ENCODE peak calls at places on chromosomes 1 and 21, in seven cellular contexts. One of them, this sample, is unnamed.

GRCh38 chr1:94325379-94326302 is 88.3 kb upstream of the ARHGAP29 start:
- DNase-seq in K562: no peak
- DNase-seq in HCT116: peak; percentile 92
- DNase-seq in H1: no peak
- DNase-seq in SK-N-SH: no peak
- DNase-seq in GM12878: no peak
- DNase-seq in HepG2: peak; percentile 75
- DNase-seq in this sample: no peak

GRCh38 chr1:210800756-210801155 is 333.2 kb downstream of the KCNH1 start:
- DNase-seq in H1: no peak
- DNase-seq in HCT116: no peak
- DNase-seq in GM12878: no peak
- DNase-seq in HepG2: no peak
- DNase-seq in SK-N-SH: no peak
- DNase-seq in K562: no peak
- DNase-seq in this sample: no peak

GRCh38 chr21:39094847-39095525 is 88.3 kb downstream of the PSMG1 start:
- DNase-seq in H1: no peak
- DNase-seq in SK-N-SH: no peak
- DNase-seq in GM12878: no peak
- DNase-seq in HepG2: peak; percentile 99
- DNase-seq in K562: peak; percentile 37
- DNase-seq in HCT116: no peak
- DNase-seq in this sample: no peak

GRCh38 chr1:243924188-243924587 is 74.1 kb upstream of the AKT3 start:
- DNase-seq in GM12878: no peak
- DNase-seq in HepG2: no peak
- DNase-seq in SK-N-SH: no peak
- DNase-seq in K562: no peak
- DNase-seq in HCT116: no peak
- DNase-seq in H1: no peak
- DNase-seq in this sample: no peak

GRCh38 chr1:228899421-228899956 is 164.2 kb downstream of the RHOU start:
- DNase-seq in HCT116: no peak
- DNase-seq in K562: no peak
- DNase-seq in H1: peak; percentile 39
- DNase-seq in HepG2: no peak
- DNase-seq in SK-N-SH: peak; percentile 49
- DNase-seq in GM12878: no peak
- DNase-seq in this sample: no peak

GRCh38 chr1:35390600-35391494 is 122.3 kb downstream of the ZMYM4 start:
- DNase-seq in HepG2: no peak
- DNase-seq in H1: peak; percentile 58
- DNase-seq in K562: peak; percentile 16
- DNase-seq in HCT116: no peak
- DNase-seq in GM12878: no peak
- DNase-seq in SK-N-SH: no peak
- DNase-seq in this sample: no peak

GRCh38 chr1:18485227-18485626 is 4.5 kb downstream of the KLHDC7A start:
- DNase-seq in GM12878: no peak
- DNase-seq in HepG2: peak; percentile 21
- DNase-seq in H1: no peak
- DNase-seq in K562: no peak
- DNase-seq in SK-N-SH: no peak
- DNase-seq in HCT116: no peak
- DNase-seq in this sample: no peak

GRCh38 chr21:45334134-45334533 is 46.4 kb upstream of the POFUT2 start:
- DNase-seq in HepG2: no peak
- DNase-seq in H1: no peak
- DNase-seq in HCT116: no peak
- DNase-seq in GM12878: no peak
- DNase-seq in SK-N-SH: no peak
- DNase-seq in K562: no peak
- DNase-seq in this sample: no peak

GRCh38 chr1:51697160-51697559 is 80.3 kb downstream of the OSBPL9 start:
- DNase-seq in SK-N-SH: no peak
- DNase-seq in H1: no peak
- DNase-seq in HCT116: no peak
- DNase-seq in GM12878: no peak
- DNase-seq in HepG2: no peak
- DNase-seq in K562: no peak
- DNase-seq in this sample: no peak

GRCh38 chr1:206909167-206909882 is 12.1 kb downstream of the IL24 start:
- DNase-seq in HCT116: no peak
- DNase-seq in GM12878: no peak
- DNase-seq in K562: peak; percentile 77
- DNase-seq in HepG2: no peak
- DNase-seq in SK-N-SH: peak; percentile 82
- DNase-seq in H1: peak; percentile 84
- DNase-seq in this sample: no peak

GRCh38 chr1:212782422-212783154 is 9.0 kb downstream of the NSL1 start:
- DNase-seq in H1: no peak
- DNase-seq in K562: no peak
- DNase-seq in GM12878: no peak
- DNase-seq in HepG2: peak; percentile 3
- DNase-seq in HCT116: no peak
- DNase-seq in SK-N-SH: peak; percentile 41
- DNase-seq in this sample: no peak

GRCh38 chr1:209590405-209590804 is 6.9 kb downstream of the CAMK1G start:
- DNase-seq in SK-N-SH: peak; percentile 72
- DNase-seq in K562: peak; percentile 33
- DNase-seq in HCT116: no peak
- DNase-seq in HepG2: peak; percentile 19
- DNase-seq in GM12878: no peak
- DNase-seq in H1: peak; percentile 52
- DNase-seq in this sample: no peak

GRCh38 chr21:34813266-34813886 is 144.6 kb downstream of the CLIC6 start:
- DNase-seq in HepG2: no peak
- DNase-seq in HCT116: no peak
- DNase-seq in K562: no peak
- DNase-seq in GM12878: no peak
- DNase-seq in SK-N-SH: no peak
- DNase-seq in H1: no peak
- DNase-seq in this sample: no peak

GRCh38 chr1:56223962-56224361 is 355.4 kb downstream of the PLPP3 start:
- DNase-seq in SK-N-SH: no peak
- DNase-seq in HCT116: no peak
- DNase-seq in HepG2: no peak
- DNase-seq in K562: no peak
- DNase-seq in H1: no peak
- DNase-seq in GM12878: no peak
- DNase-seq in this sample: no peak

GRCh38 chr21:45379901-45380330 is 25.0 kb upstream of the COL18A1 start:
- DNase-seq in HepG2: no peak
- DNase-seq in GM12878: no peak
- DNase-seq in K562: no peak
- DNase-seq in SK-N-SH: no peak
- DNase-seq in H1: no peak
- DNase-seq in HCT116: no peak
- DNase-seq in this sample: no peak

GRCh38 chr1:27606708-27607238 is 2.8 kb upstream of the AHDC1 start:
- DNase-seq in HepG2: peak; percentile 53
- DNase-seq in H1: no peak
- DNase-seq in SK-N-SH: no peak
- DNase-seq in HCT116: no peak
- DNase-seq in GM12878: no peak
- DNase-seq in K562: no peak
- DNase-seq in this sample: no peak

GRCh38 chr1:228434674-228435073 is 18.0 kb upstream of the TRIM17 start:
- DNase-seq in H1: no peak
- DNase-seq in GM12878: no peak
- DNase-seq in HCT116: no peak
- DNase-seq in SK-N-SH: no peak
- DNase-seq in K562: no peak
- DNase-seq in HepG2: no peak
- DNase-seq in this sample: no peak

GRCh38 chr1:153678519-153679336 is at the start of gene NPR1:
- DNase-seq in SK-N-SH: peak; percentile 79
- DNase-seq in HCT116: no peak
- DNase-seq in HepG2: no peak
- DNase-seq in K562: peak; percentile 27
- DNase-seq in GM12878: no peak
- DNase-seq in H1: peak; percentile 60
- DNase-seq in this sample: no peak

GRCh38 chr1:86822463-86822862 is 91.5 kb downstream of the SELENOF start:
- DNase-seq in GM12878: no peak
- DNase-seq in SK-N-SH: no peak
- DNase-seq in K562: no peak
- DNase-seq in H1: no peak
- DNase-seq in HCT116: no peak
- DNase-seq in HepG2: no peak
- DNase-seq in this sample: no peak

GRCh38 chr1:176364231-176364905 is 98.6 kb upstream of the PAPPA2 start:
- DNase-seq in HepG2: no peak
- DNase-seq in H1: no peak
- DNase-seq in SK-N-SH: no peak
- DNase-seq in K562: no peak
- DNase-seq in HCT116: no peak
- DNase-seq in GM12878: no peak
- DNase-seq in this sample: peak; percentile 44

GRCh38 chr1:113292660-113293626 is 97.4 kb upstream of the MAGI3 start:
- DNase-seq in HCT116: no peak
- DNase-seq in GM12878: no peak
- DNase-seq in HepG2: peak; percentile 7
- DNase-seq in SK-N-SH: no peak
- DNase-seq in H1: no peak
- DNase-seq in K562: no peak
- DNase-seq in this sample: no peak

GRCh38 chr1:102190429-102190828 is 193.7 kb upstream of the OLFM3 start:
- DNase-seq in H1: no peak
- DNase-seq in HepG2: no peak
- DNase-seq in K562: no peak
- DNase-seq in GM12878: no peak
- DNase-seq in HCT116: no peak
- DNase-seq in SK-N-SH: no peak
- DNase-seq in this sample: no peak
- H3K4me1 ChIP-seq in H1: no peaks in the 10 kb centered on the region
- H3K4me1 ChIP-seq in HepG2: no peaks in the 10 kb centered on the region
- H3K4me1 ChIP-seq in K562: no peaks in the 10 kb centered on the region
- H3K4me1 ChIP-seq in GM12878: no peaks in the 10 kb centered on the region
- H3K4me1 ChIP-seq in HCT116: no peaks in the 10 kb centered on the region
- H3K4me1 ChIP-seq in SK-N-SH: no peaks in the 10 kb centered on the region
- H3K4me1 ChIP-seq in this sample: no peaks in the 10 kb centered on the region

GRCh38 chr1:168708698-168709406 is 20.2 kb downstream of the DPT start:
- DNase-seq in GM12878: no peak
- DNase-seq in HepG2: no peak
- DNase-seq in H1: no peak
- DNase-seq in HCT116: no peak
- DNase-seq in SK-N-SH: peak; percentile 36
- DNase-seq in K562: no peak
- DNase-seq in this sample: no peak

GRCh38 chr1:168709896-168710305 is 19.1 kb downstream of the DPT start:
- DNase-seq in H1: no peak
- DNase-seq in K562: no peak
- DNase-seq in HCT116: peak; percentile 23
- DNase-seq in GM12878: no peak
- DNase-seq in HepG2: no peak
- DNase-seq in SK-N-SH: no peak
- DNase-seq in this sample: no peak

GRCh38 chr1:168714012-168714411 is 15.0 kb downstream of the DPT start:
- DNase-seq in HCT116: no peak
- DNase-seq in H1: no peak
- DNase-seq in HepG2: no peak
- DNase-seq in K562: no peak
- DNase-seq in GM12878: no peak
- DNase-seq in SK-N-SH: no peak
- DNase-seq in this sample: no peak

GRCh38 chr1:168706376-168706995 is 22.5 kb downstream of the DPT start:
- DNase-seq in SK-N-SH: no peak
- DNase-seq in GM12878: no peak
- DNase-seq in HepG2: no peak
- DNase-seq in H1: no peak
- DNase-seq in K562: no peak
- DNase-seq in HCT116: no peak
- DNase-seq in this sample: no peak

GRCh38 chr1:168709407-168709891 is 19.6 kb downstream of the DPT start:
- DNase-seq in HCT116: no peak
- DNase-seq in K562: no peak
- DNase-seq in SK-N-SH: no peak
- DNase-seq in HepG2: no peak
- DNase-seq in H1: no peak
- DNase-seq in GM12878: no peak
- DNase-seq in this sample: no peak
- TF ChIP-seq YY1 in HCT116: no peak
- TF ChIP-seq YY1 in K562: no peak
- TF ChIP-seq YY1 in SK-N-SH: no peak
- TF ChIP-seq YY1 in HepG2: no peak
- TF ChIP-seq YY1 in H1: no peak
- TF ChIP-seq YY1 in GM12878: no peak
- TF ChIP-seq YY1 in this sample: no peak

GRCh38 chr1:39129514-39129913 is 75.0 kb upstream of the MACF1 start:
- DNase-seq in GM12878: no peak
- DNase-seq in HepG2: no peak
- DNase-seq in K562: no peak
- DNase-seq in SK-N-SH: no peak
- DNase-seq in HCT116: no peak
- DNase-seq in H1: no peak
- DNase-seq in this sample: no peak

GRCh38 chr1:39131940-39132339 is 72.6 kb upstream of the MACF1 start:
- DNase-seq in SK-N-SH: no peak
- DNase-seq in K562: no peak
- DNase-seq in H1: no peak
- DNase-seq in GM12878: no peak
- DNase-seq in HCT116: no peak
- DNase-seq in HepG2: no peak
- DNase-seq in this sample: no peak

GRCh38 chr1:39128959-39129358 is 75.5 kb upstream of the MACF1 start:
- DNase-seq in HCT116: peak; percentile 61
- DNase-seq in SK-N-SH: no peak
- DNase-seq in K562: no peak
- DNase-seq in GM12878: no peak
- DNase-seq in H1: no peak
- DNase-seq in HepG2: no peak
- DNase-seq in this sample: no peak

GRCh38 chr1:39128126-39128525 is 76.4 kb upstream of the MACF1 start:
- DNase-seq in HCT116: no peak
- DNase-seq in K562: no peak
- DNase-seq in H1: no peak
- DNase-seq in SK-N-SH: no peak
- DNase-seq in GM12878: no peak
- DNase-seq in HepG2: no peak
- DNase-seq in this sample: no peak

GRCh38 chr1:39130297-39130696 is 74.2 kb upstream of the MACF1 start:
- DNase-seq in GM12878: no peak
- DNase-seq in H1: no peak
- DNase-seq in HepG2: no peak
- DNase-seq in HCT116: no peak
- DNase-seq in SK-N-SH: no peak
- DNase-seq in K562: no peak
- DNase-seq in this sample: no peak
- H3K4me1 ChIP-seq in GM12878: no peaks in the 10 kb centered on the region
- H3K4me1 ChIP-seq in H1: peaks cover 19% of the 10 kb centered on the region
- H3K4me1 ChIP-seq in HepG2: peaks cover 52% of the 10 kb centered on the region
- H3K4me1 ChIP-seq in HCT116: peaks cover 58% of the 10 kb centered on the region
- H3K4me1 ChIP-seq in SK-N-SH: peaks cover 16% of the 10 kb centered on the region
- H3K4me1 ChIP-seq in K562: peaks cover 13% of the 10 kb centered on the region
- H3K4me1 ChIP-seq in this sample: no peaks in the 10 kb centered on the region

DNA sequence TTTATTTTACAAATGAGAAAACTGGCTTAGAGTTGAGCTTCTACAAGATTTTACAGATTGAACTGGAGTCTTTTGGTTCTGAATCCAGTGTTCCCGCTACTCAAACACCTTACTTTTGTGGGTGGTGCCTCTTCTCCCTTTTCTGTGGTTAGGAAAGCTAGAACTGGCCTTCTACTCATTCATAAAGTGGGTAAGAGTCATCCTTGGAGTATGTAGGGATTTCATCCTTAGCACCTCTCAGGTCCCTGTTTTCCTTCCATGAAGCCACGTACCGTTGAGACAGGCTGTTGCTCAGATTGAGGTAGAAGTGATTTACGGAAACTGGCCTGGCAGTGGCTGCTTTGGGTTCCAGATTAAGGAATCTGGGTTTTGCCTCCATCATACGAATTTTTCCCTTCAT is 35.8 kb downstream of the WNT4 start:
- DNase-seq in K562: no peak
- DNase-seq in GM12878: no peak
- DNase-seq in SK-N-SH: no peak
- DNase-seq in HCT116: no peak
- DNase-seq in H1: no peak
- DNase-seq in HepG2: no peak
- DNase-seq in this sample: no peak
- TF ChIP-seq YY1 in K562: no peak
- TF ChIP-seq YY1 in GM12878: no peak
- TF ChIP-seq YY1 in SK-N-SH: no peak
- TF ChIP-seq YY1 in HCT116: no peak
- TF ChIP-seq YY1 in H1: no peak
- TF ChIP-seq YY1 in HepG2: no peak
- TF ChIP-seq YY1 in this sample: no peak